ENCODE peak calls at places on chromosome 5, in four cellular contexts. E is kidney, G is progenitor cell of endocrine pancreas, D is transverse colon. N is an unnamed sample.

GRCh38 chr5:6762116-6762515 is 48.9 kb downstream of the TENT4A start:
- DNase-seq in E (no peak), G (no peak), D (no peak), N (no peak)

GRCh38 chr5:40240111-40240510 is 439.6 kb upstream of the PTGER4 start:
- DNase-seq in E (no peak), G (no peak), D (no peak), N (no peak)

GRCh38 chr5:131595088-131596033 is 39.7 kb downstream of the RAPGEF6 start:
- DNase-seq in E (no peak), G (no peak), D (no peak), N (no peak)

GRCh38 chr5:19002111-19002510 is 985.9 kb downstream of the CDH18 start:
- DNase-seq in E (no peak), G (no peak), D (no peak), N (no peak)

GRCh38 chr5:143196601-143197259 is 206.8 kb downstream of the NR3C1 start:
- DNase-seq in E (no peak), G (no peak), D (no peak), N (no peak)

GRCh38 chr5:122102825-122103224 is 24.8 kb upstream of the LOX start:
- DNase-seq in E (no peak), G (no peak), D (no peak), N (no peak)

GRCh38 chr5:41929035-41929434 is 4.0 kb downstream of the FBXO4 start:
- DNase-seq in E (no peak), G (no peak), D (no peak), N (no peak)

GRCh38 chr5:157273131-157273556 is 7.2 kb downstream of the CYFIP2 start:
- DNase-seq in E (no peak), G (no peak), D (no peak), N (no peak)

GRCh38 chr5:91382530-91383026 is 539 bp downstream of the ARRDC3 start:
- DNase-seq in E (no peak), G (no peak), D (peak; percentile 46), N (no peak)

GRCh38 chr5:154534457-154535050 is 56.5 kb upstream of the HAND1 start:
- DNase-seq in E (no peak), G (no peak), D (no peak), N (no peak)

GRCh38 chr5:135660826-135661555 is 82.2 kb upstream of the CXCL14 start:
- DNase-seq in E (peak; percentile 75), G (no peak), D (no peak), N (no peak)

GRCh38 chr5:143401253-143401845 is 2.1 kb downstream of the NR3C1 start:
- DNase-seq in E (no peak), G (no peak), D (no peak), N (no peak)

GRCh38 chr5:57559110-57559635 is 76.6 kb upstream of the ACTBL2 start:
- DNase-seq in E (no peak), G (no peak), D (no peak), N (no peak)

GRCh38 chr5:126488362-126489065 is 65.3 kb downstream of the GRAMD2B start:
- DNase-seq in E (no peak), G (no peak), D (no peak), N (no peak)

DNA sequence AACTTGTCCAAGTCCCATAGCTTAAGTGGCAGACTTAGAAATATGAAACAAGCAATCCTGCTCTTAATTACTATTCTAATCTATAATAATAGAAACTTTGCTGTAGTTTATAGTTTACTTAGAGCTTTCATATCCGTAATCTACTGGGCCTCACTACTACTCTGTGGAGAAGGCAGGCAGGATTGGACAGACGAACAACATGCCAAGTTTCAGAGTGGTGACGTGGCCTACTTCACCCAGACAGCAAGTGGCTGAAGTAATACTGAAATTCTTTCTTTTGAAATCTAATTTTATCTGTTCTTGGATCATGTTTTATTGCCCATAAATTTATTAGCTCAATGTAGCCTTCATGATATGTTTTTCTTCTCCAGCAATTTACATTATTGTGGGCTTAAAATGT is 22.2 kb downstream of the SPINK5 start:
- DNase-seq in E (no peak), G (no peak), D (no peak), N (no peak)
- TF ChIP-seq CTCF in E (no peak), G (no peak), D (no peak), N (no peak)

DNA sequence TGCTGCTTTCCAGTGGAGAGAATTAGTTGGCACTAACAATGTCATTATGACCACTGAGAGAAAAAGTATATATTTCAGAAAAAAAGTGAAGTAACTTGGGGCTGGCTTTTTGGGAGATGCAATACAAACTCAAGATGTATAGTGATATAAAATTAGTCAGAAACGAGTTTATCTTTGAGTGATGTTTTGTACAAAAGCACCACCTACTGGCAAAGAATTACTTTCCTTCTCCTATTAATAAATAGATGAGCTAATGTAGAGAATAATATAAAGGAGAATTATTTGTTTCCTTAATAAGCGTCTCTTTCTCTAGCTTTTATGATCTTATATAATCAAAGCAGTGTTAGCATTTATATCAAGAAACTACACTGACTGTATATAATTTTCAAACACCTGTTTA is 158.8 kb downstream of the MEF2C start:
- DNase-seq in E (no peak), G (no peak), D (no peak), N (no peak)
- TF ChIP-seq CTCF in E (no peak), G (peak; percentile 49), D (no peak), N (no peak)

GRCh38 chr5:146910239-146910638 is 31.7 kb upstream of the PPP2R2B start:
- DNase-seq in E (no peak), G (no peak), D (no peak), N (no peak)
- TF ChIP-seq CTCF in E (no peak), G (no peak), D (no peak), N (no peak)

GRCh38 chr5:32677023-32677422 is 34.1 kb upstream of the NPR3 start:
- DNase-seq in E (no peak), G (no peak), D (no peak), N (no peak)

GRCh38 chr5:32680183-32680582 is 30.9 kb upstream of the NPR3 start:
- DNase-seq in E (no peak), G (no peak), D (no peak), N (no peak)

GRCh38 chr5:32683125-32683524 is 28.0 kb upstream of the NPR3 start:
- DNase-seq in E (no peak), G (no peak), D (no peak), N (no peak)

GRCh38 chr5:32678472-32678871 is 32.6 kb upstream of the NPR3 start:
- DNase-seq in E (no peak), G (no peak), D (no peak), N (no peak)

DNA sequence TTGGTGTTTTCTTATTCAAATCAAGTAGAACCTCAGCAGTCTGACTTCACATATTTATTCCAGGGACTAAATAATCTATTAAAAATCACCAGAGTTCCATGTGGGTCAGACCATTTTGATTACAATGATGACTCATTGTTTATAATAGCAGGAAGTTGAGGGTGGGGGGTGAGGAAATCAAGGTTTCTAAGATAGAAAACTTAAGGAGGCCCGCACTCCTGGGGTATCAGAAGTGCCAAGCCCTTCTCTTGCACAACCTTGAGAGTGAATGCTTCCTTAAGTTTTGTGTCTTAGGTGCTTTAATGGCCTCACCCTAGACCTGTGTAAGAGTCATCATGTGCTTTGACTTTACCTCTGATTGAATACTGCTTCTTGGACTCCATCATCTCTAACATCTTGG is 31.9 kb upstream of the NPR3 start:
- DNase-seq in E (no peak), G (no peak), D (no peak), N (no peak)
- TF ChIP-seq CTCF in E (no peak), G (no peak), D (no peak), N (no peak)

GRCh38 chr5:107372723-107373487 is 297.8 kb downstream of the EFNA5 start:
- DNase-seq in E (no peak), G (no peak), D (no peak), N (no peak)

GRCh38 chr5:107367919-107368318 is 302.8 kb downstream of the EFNA5 start:
- DNase-seq in E (no peak), G (no peak), D (no peak), N (no peak)

GRCh38 chr5:107369622-107370021 is 301.1 kb downstream of the EFNA5 start:
- DNase-seq in E (no peak), G (no peak), D (no peak), N (no peak)

GRCh38 chr5:107368593-107368992 is 302.1 kb downstream of the EFNA5 start:
- DNase-seq in E (no peak), G (no peak), D (no peak), N (no peak)

GRCh38 chr5:107370569-107370968 is 300.2 kb downstream of the EFNA5 start:
- DNase-seq in E (no peak), G (no peak), D (no peak), N (no peak)
- TF ChIP-seq CTCF in E (no peak), G (no peak), D (no peak), N (no peak)

GRCh38 chr5:101728933-101729332 is 567.2 kb downstream of the SLCO4C1 start:
- DNase-seq in E (no peak), G (no peak), D (no peak), N (no peak)
- TF ChIP-seq CTCF in E (no peak), G (no peak), D (no peak), N (no peak)

DNA sequence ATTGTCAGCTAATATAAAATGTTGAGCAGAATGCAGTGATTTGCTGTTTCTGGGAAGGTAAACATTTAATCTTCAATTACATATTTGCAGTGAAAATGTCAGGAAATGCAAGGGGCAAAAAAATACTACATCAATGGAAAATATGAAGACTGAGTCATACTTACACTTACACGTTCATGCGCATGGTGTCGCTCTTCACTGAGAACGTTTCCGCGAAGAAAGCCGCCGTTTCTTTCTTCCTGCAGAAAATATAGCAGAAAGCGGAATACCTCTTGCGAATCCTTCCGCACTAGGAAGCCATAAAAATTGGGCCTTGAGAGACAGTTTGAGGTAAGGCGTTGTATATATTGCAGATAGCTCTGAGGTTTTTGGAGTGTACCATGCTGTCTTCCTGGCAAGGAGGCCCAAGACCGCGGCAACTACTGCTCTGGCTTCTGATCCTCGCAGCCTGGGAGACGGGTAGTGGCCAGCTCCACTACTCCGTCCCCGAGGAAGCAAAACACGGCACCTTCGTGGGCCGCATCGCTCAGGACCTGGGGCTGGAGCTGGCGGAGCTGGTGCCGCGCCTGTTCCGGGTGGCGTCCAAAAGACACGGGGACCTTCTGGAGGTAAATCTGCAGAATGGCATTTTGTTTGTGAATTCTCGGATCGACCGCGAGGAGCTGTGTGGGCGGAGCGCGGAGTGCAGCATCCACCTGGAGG is at the start of gene PCDHA13:
- DNase-seq in E (no peak), G (no peak), D (no peak), N (no peak)
- TF ChIP-seq CTCF in E (peak; percentile 20), G (no peak), D (no peak), N (no peak)

GRCh38 chr5:100694100-100694499 is 158.9 kb downstream of the FAM174A start:
- DNase-seq in E (no peak), G (no peak), D (no peak), N (no peak)

GRCh38 chr5:100693481-100693880 is 158.3 kb downstream of the FAM174A start:
- DNase-seq in E (no peak), G (no peak), D (no peak), N (no peak)

DNA sequence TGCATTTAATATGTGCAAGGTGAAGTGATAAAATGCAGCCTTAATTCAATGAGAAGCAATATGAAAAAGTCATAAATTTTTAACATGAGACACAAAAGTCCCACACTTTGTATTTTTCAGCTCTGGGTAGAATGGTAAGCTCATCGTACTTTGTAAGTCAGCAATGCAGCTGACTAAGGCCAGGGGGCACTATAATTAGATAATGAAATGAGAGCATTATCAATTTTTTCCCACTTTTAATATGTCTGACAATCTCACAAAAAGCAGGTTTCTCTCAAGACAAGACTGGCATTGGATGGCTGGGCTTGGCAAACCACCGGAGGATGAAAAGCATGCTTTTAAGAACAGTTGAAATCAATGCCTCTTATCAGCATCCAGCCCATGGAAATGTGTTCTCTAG is 162.8 kb downstream of the FAM174A start:
- DNase-seq in E (no peak), G (no peak), D (no peak), N (no peak)
- TF ChIP-seq CTCF in E (no peak), G (peak; percentile 50), D (no peak), N (no peak)

GRCh38 chr5:146906803-146907202 is 28.2 kb upstream of the PPP2R2B start:
- DNase-seq in E (no peak), G (no peak), D (no peak), N (no peak)
- TF ChIP-seq CTCF in E (no peak), G (peak; percentile 29), D (no peak), N (no peak)